ENCODE peak calls at places on chromosomes 7 and 10, in six cellular contexts. R, W, Y, M, E and O are unnamed samples.

GRCh38 chr10:122544493-122544892 is 16.1 kb upstream of the DMBT1 start:
- DNase-seq in R (no peak), W (no peak), Y (peak), M (no peak), E (no peak), O (no peak)

GRCh38 chr10:3500408-3500856 is 284.6 kb downstream of the KLF6 start:
- DNase-seq in R (no peak), W (peak), Y (peak), M (peak), E (no peak), O (peak)

GRCh38 chr10:124458874-124459273 is 2.7 kb upstream of the LHPP start:
- DNase-seq in R (no peak), W (no peak), Y (no peak), M (no peak), E (no peak), O (no peak)

GRCh38 chr10:121823993-121824463 is 103.8 kb downstream of the ATE1 start:
- DNase-seq in R (peak), W (no peak), Y (no peak), M (peak), E (no peak), O (no peak)

GRCh38 chr10:97571622-97572021 is 957 bp upstream of the ANKRD2 start:
- DNase-seq in R (no peak), W (no peak), Y (no peak), M (no peak), E (no peak), O (no peak)

GRCh38 chr10:103757531-103758293 is 97.7 kb downstream of the SH3PXD2A start:
- DNase-seq in R (no peak), W (no peak), Y (peak), M (peak), E (no peak), O (peak)

GRCh38 chr10:120514035-120514620 is 57.1 kb downstream of the PLPP4 start:
- DNase-seq in R (no peak), W (no peak), Y (no peak), M (no peak), E (no peak), O (no peak)

GRCh38 chr7:110943686-110944350 is 147.1 kb upstream of the LRRN3 start:
- DNase-seq in R (no peak), W (no peak), Y (no peak), M (no peak), E (no peak), O (no peak)

GRCh38 chr7:76064208-76064970 is 16.5 kb downstream of the MDH2 start:
- DNase-seq in R (no peak), W (no peak), Y (no peak), M (no peak), E (no peak), O (no peak)

GRCh38 chr10:80265740-80266512 is 23.5 kb downstream of the MAT1A start:
- DNase-seq in R (no peak), W (peak), Y (no peak), M (no peak), E (peak), O (no peak)

GRCh38 chr10:3820255-3820654 is 35.2 kb upstream of the KLF6 start:
- DNase-seq in R (no peak), W (no peak), Y (no peak), M (no peak), E (no peak), O (no peak)

GRCh38 chr10:3750884-3751283 is 34.1 kb downstream of the KLF6 start:
- DNase-seq in R (no peak), W (no peak), Y (peak), M (no peak), E (no peak), O (no peak)

GRCh38 chr7:158854681-158855081 is 1.7 kb upstream of the DYNC2I1 start:
- DNase-seq in R (no peak), W (no peak), Y (peak), M (no peak), E (no peak), O (no peak)

GRCh38 chr7:158847451-158847866 is 8.9 kb upstream of the DYNC2I1 start:
- DNase-seq in R (no peak), W (no peak), Y (peak), M (no peak), E (no peak), O (no peak)

GRCh38 chr7:158849553-158850389 is 6.6 kb upstream of the DYNC2I1 start:
- DNase-seq in R (no peak), W (no peak), Y (peak), M (no peak), E (no peak), O (no peak)

GRCh38 chr7:158846304-158846703 is 10.1 kb upstream of the DYNC2I1 start:
- DNase-seq in R (no peak), W (no peak), Y (no peak), M (no peak), E (no peak), O (no peak)

DNA sequence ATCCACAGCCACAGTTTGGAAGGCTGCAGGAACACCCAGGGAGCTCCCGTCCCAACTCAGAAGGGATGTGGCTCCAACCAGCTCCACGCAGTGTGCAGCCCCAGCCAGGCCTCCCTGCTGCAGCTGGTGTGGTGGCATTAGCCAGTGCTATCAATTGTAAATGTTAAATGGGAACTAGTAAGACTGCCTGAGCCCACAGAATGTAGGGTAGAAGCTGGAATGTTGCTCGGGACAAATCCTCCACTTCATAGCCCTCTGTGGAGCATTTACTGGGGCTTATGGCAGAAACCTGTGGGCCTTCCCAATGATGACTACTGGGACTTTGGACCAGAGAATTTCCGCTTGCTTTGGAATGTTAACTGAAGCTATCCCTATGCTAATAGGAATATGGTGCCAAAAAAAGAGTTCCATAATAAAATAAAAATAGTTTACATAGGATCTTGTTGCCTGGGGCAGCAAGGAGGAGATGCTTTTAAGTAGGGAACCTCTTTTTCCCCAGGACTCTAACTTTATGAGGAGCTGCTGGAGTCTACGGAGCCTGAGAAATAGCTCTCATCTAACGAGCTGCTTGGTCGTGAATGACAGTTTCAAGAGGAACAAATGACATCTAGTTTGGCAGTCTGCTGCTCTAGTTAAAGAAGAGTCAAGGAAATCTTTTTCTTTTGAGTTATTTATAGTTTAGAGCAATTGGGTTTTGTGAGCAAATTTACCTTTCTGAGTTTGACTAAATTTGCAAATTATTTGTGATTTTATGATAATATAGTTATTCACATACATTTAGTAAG is 5.8 kb upstream of the DYNC2I1 start:
- DNase-seq in R (no peak), W (no peak), Y (no peak), M (no peak), E (no peak), O (no peak)
- TF ChIP-seq POLR2A in R (no peak), W (no peak), Y (no peak), M (no peak), E (no peak), O (no peak)

DNA sequence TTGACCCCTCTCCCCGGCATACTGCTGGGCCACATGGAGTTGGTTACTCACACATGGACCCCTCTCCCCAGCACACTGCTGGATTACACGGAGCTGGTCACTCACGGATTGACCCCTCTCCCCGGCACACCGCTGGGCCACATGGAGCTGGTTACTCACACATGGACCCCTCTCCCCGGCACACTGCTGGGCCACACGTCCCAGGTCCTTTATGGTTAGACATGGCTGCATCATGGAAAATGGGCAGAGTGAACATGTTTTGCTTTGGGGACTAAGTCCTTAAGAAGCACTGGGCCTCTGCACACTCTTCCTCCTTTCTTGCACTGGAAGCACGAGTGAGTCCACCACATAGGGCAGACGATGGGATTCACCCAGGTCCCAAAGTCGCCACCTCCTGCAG is 102.1 kb upstream of the SHH start:
- DNase-seq in R (no peak), W (no peak), Y (no peak), M (no peak), E (no peak), O (no peak)
- TF ChIP-seq CTCF in R (no peak), W (no peak), Y (no peak), M (no peak), E (no peak), O (no peak)

DNA sequence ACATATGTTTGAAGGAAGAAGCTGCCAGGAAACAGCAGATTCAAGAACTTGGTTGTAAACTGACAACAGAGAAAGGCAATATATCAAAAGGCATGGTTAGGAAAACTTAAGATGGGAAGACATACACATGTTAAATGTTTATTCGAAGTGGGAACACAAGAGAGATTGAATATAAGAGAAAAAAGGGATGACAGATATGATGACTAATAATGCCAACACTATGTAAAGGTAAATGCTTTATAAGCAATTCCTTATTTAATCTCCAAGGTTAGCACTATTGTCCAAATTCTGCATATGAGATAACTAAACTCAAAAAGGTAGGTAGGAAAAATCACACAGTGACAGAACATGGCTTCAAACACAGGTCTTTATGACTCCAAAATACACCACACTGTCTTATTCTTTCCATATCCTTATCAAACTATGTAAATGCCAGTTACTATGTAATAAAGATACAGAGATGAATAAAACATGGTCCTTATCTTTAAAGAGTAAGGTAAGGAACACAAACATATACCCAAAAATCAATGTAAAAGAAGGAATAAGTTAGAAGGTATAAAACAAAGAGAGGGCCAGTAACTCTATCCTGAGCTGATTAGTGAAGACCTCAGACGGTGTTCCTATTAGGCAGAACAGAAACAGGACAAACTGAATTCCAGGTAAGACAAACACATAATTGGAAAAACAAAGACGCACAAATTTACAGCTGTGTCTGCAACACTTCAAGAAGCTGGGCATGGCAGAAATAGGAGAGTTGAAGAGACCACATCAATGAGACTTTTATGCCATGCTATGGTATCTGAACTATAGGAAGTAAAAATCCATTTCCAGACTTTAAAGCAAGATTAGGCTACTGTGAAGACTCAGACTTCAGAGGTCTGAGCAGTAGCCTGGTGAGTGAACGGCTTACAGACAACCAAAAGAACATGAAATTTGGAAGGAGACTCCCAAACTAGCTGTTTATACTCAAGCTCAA is 56.1 kb downstream of the ABI1 start:
- DNase-seq in R (no peak), W (no peak), Y (no peak), M (no peak), E (no peak), O (no peak)
- H3K4me3 ChIP-seq in R (no peak), W (no peak), Y (no peak), M (no peak), E (no peak), O (no peak)

DNA sequence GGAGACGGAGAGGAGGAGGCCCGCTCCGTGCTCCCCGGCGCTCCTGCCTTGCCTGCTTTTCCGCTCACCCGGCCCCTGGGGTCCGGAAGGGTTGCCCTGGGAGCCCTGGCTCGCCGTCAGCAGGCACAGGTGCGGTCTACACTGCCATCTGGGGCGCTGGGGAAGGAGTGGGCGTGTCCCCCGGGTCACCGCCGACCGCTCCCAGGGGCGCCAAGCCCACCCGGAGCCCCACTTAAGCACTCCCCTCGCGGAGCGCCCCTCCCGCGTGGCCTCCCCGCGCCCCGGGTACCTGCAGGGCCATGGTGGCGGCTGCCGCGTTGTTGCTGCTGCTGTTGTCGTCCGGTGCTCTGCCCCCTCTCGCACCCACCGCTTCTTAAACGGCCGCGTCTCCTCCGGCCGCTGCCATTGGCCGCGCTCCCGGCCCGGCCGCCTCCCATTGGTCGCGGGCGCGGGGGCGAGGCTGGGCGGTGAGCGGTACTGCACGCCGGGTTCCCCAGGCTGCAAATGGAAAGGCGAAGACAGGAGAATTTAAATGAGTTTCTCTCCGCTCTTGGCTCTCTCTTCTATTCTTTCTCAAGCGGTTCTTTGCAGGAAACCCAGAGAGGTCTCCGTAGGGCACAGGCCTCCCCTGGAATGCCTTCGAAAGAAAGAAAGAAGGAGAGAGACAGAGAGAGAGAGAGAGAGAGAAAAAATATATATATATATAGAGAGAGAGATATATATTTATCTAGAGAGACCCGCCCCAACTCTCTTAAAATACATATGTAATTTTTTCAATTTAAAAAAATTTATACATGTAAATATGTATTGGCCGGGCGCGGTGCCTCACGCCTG is at the start of gene ACBD7:
- DNase-seq in R (peak), W (peak), Y (peak), M (peak), E (peak), O (peak)
- TF ChIP-seq POLR2A in R (no peak), W (no peak), Y (no peak), M (no peak), E (no peak), O (no peak)

DNA sequence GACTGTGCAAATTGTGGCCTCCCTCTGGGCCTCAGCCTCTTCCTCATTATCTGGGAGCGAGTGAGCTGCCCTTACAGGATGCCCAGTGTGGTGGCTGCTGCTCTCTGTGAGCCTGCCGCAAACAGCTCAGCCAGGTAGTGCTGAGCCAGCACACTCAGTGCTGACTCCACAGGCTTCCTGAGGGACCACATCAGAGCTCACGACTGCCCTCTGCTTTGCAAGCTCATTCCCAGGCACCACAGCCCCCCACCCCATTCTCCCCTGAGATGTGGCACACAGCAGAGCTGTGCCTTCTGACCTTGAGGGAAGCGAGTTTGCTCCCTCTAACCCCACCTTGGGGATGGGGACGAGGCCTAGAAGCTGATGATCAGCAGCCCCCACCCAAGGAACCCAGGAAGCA is 230.5 kb upstream of the PPP2R2D start:
- DNase-seq in R (no peak), W (no peak), Y (no peak), M (no peak), E (no peak), O (no peak)
- TF ChIP-seq CTCF in R (no peak), W (no peak), Y (no peak), M (no peak), E (no peak), O (no peak)

GRCh38 chr7:92293887-92294616 is 48.3 kb downstream of the ANKIB1 start:
- DNase-seq in R (no peak), W (no peak), Y (no peak), M (no peak), E (no peak), O (no peak)
- H3K4me3 ChIP-seq in R (no peak), W (peak), Y (no peak), M (no peak), E (peak), O (no peak)

GRCh38 chr10:92757066-92757716 is 67.4 kb downstream of the HHEX start:
- DNase-seq in R (peak), W (peak), Y (peak), M (peak), E (peak), O (peak)
- TF ChIP-seq POLR2A in R (no peak), W (no peak), Y (no peak), M (no peak), E (no peak), O (no peak)

GRCh38 chr7:2098496-2098895 is 134.2 kb downstream of the MAD1L1 start:
- DNase-seq in R (no peak), W (no peak), Y (no peak), M (no peak), E (no peak), O (no peak)

GRCh38 chr7:2096692-2097380 is 135.9 kb downstream of the MAD1L1 start:
- DNase-seq in R (no peak), W (no peak), Y (no peak), M (no peak), E (no peak), O (no peak)

GRCh38 chr7:2099036-2099957 is 133.4 kb downstream of the MAD1L1 start:
- DNase-seq in R (no peak), W (no peak), Y (no peak), M (no peak), E (no peak), O (no peak)

GRCh38 chr7:2097492-2097891 is 135.3 kb downstream of the MAD1L1 start:
- DNase-seq in R (no peak), W (no peak), Y (no peak), M (no peak), E (no peak), O (no peak)

GRCh38 chr7:2098056-2098455 is 134.7 kb downstream of the MAD1L1 start:
- DNase-seq in R (no peak), W (no peak), Y (no peak), M (no peak), E (no peak), O (no peak)
- TF ChIP-seq CTCF in R (no peak), W (no peak), Y (no peak), M (no peak), E (no peak), O (no peak)